ENCODE peak calls at places on chromosomes 6 and 20, in four cellular contexts. N is HepG2, V is WTC11, G is GM12878. A is an unnamed sample.

GRCh38 chr6:33822575-33823395 is 19.0 kb upstream of the MLN start:
- DNase-seq in N (peak), V (peak), G (no peak), A (peak)

GRCh38 chr20:25065625-25066338 is 7.8 kb upstream of the ACSS1 start:
- DNase-seq in N (peak), V (peak), G (peak), A (peak)

GRCh38 chr6:73560853-73561407 is 40.1 kb upstream of the EEF1A1 start:
- DNase-seq in N (no peak), V (no peak), G (peak), A (no peak)

GRCh38 chr6:3309391-3310050 is 50.8 kb downstream of the PSMG4 start:
- DNase-seq in N (no peak), V (no peak), G (no peak), A (no peak)

GRCh38 chr6:43838276-43839036 is 68.4 kb downstream of the VEGFA start:
- DNase-seq in N (peak), V (peak), G (no peak), A (peak)

GRCh38 chr6:103715269-103715668 is 1144.5 kb downstream of the HACE1 start:
- DNase-seq in N (no peak), V (no peak), G (no peak), A (no peak)

GRCh38 chr6:131372535-131372934 is 200.5 kb upstream of the ARG1 start:
- DNase-seq in N (no peak), V (no peak), G (no peak), A (no peak)

GRCh38 chr6:13044390-13044789 is 283.9 kb downstream of the TBC1D7 start:
- DNase-seq in N (peak), V (peak), G (no peak), A (peak)

GRCh38 chr20:49712918-49713778 is 530 bp downstream of the B4GALT5 start:
- DNase-seq in N (no peak), V (peak), G (no peak), A (peak)

GRCh38 chr6:149063443-149063842 is 254.1 kb upstream of the TAB2 start:
- DNase-seq in N (no peak), V (no peak), G (no peak), A (no peak)

GRCh38 chr6:106520711-106521367 is 108.5 kb downstream of the RTN4IP1 start:
- DNase-seq in N (no peak), V (no peak), G (peak), A (peak)

GRCh38 chr20:32987044-32987825 is 17.0 kb downstream of the SUN5 start:
- DNase-seq in N (no peak), V (no peak), G (no peak), A (no peak)

GRCh38 chr6:89655122-89655521 is 16.6 kb upstream of the LYRM2 start:
- DNase-seq in N (no peak), V (no peak), G (no peak), A (no peak)

GRCh38 chr6:39889229-39889628 is 45.0 kb downstream of the MOCS1 start:
- DNase-seq in N (no peak), V (no peak), G (no peak), A (no peak)

GRCh38 chr6:39891976-39892375 is 42.3 kb downstream of the MOCS1 start:
- DNase-seq in N (no peak), V (no peak), G (no peak), A (no peak)

GRCh38 chr6:39893286-39893685 is 41.0 kb downstream of the MOCS1 start:
- DNase-seq in N (no peak), V (no peak), G (no peak), A (no peak)

GRCh38 chr6:39891353-39891752 is 42.9 kb downstream of the MOCS1 start:
- DNase-seq in N (no peak), V (no peak), G (no peak), A (no peak)

DNA sequence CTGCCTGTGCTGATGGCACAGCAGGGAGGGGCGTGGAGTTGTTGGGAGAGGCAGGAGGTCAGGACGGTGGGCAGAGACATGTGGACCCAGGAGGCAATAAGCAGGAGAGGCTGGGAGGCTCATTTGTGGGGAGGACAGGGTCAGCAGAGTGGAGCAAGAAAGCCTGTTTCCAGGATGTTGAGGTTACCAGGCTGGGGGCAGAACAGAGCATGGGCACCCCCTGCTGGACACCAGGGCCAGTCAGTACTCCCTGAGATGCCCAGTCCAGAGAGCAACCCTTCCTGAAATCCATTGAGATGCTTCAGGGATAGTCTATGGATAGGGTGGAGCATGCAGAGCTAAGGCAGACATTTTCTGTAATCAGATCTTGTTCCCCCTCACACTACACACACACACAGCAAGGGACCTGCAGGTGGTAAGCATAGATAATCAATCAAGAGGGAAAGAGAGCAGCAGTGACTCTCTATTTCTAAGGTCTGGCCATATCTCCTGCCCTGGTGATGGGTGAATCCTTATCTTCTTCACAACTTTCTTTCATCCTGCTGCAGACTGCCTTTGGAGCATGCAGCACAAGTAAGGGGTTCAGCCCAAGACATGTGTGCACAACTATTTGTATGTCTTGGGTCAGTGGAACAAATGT is 41.7 kb downstream of the MOCS1 start:
- DNase-seq in N (peak), V (peak), G (peak), A (peak)
- TF ChIP-seq NR2C2 in N (no peak), V (no peak), G (no peak), A (no peak)

DNA sequence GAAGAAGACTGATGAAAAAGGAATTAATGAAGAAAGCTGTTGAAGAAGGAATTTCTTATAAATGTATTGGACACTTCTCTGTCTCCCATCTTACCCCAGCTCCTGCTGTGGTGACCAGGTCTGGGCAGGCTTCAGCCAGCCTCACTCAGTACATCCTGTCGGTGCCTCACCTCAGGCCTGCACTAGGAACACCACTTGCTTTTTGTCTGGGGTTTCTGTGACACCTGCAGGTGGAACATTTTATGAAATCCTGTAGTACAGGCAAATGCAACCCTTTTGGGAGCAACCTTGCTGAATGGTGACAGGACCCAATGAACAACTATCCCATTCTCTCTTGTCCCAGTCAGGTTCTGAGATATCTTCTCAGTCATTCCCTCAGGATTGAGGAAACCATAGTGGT is 129.7 kb downstream of the PRDM13 start:
- DNase-seq in N (no peak), V (peak), G (no peak), A (no peak)
- TF ChIP-seq NR2C2 in N (no peak), V (no peak), G (no peak), A (no peak)

GRCh38 chr6:49606696-49607390 is 29.8 kb downstream of the RHAG start:
- DNase-seq in N (peak), V (no peak), G (peak), A (peak)
- TF ChIP-seq NR2C2 in N (no peak), V (no peak), G (no peak), A (no peak)

GRCh38 chr20:17969884-17970409 is 1.1 kb downstream of the MGME1 start:
- DNase-seq in N (peak), V (no peak), G (no peak), A (peak)
- TF ChIP-seq NR2C2 in N (no peak), V (no peak), G (no peak), A (peak)

GRCh38 chr20:62485062-62485700 is 9.4 kb upstream of the GATA5 start:
- DNase-seq in N (no peak), V (peak), G (no peak), A (peak)
- TF ChIP-seq NR2C2 in N (no peak), V (no peak), G (no peak), A (no peak)

DNA sequence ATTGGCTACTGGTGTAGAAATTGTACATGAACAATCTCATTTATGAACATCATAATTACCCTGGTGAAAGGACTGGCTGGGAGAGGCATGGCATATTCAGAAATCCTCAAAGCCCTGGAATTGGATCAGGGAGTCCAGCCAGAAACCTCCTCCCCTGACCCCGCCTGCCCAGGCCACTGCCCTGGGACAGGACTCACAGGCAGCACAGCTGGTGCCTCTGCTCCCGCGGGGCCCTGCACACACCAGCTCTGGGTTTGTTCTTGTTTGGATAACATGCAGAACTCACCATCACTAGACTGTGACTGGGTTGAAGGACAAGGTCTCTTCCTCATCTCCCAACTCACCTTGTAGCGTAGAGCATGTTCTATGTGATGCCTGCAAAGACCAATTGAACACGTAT is 56.2 kb downstream of the AGPAT4 start:
- DNase-seq in N (no peak), V (no peak), G (no peak), A (no peak)
- TF ChIP-seq NR2C2 in N (no peak), V (no peak), G (no peak), A (no peak)

GRCh38 chr6:134714113-134714512 is 235.8 kb downstream of the ALDH8A1 start:
- DNase-seq in N (no peak), V (no peak), G (no peak), A (no peak)

GRCh38 chr6:134719850-134720249 is 230.1 kb downstream of the ALDH8A1 start:
- DNase-seq in N (no peak), V (no peak), G (no peak), A (no peak)

GRCh38 chr6:134720353-134721094 is 229.4 kb downstream of the ALDH8A1 start:
- DNase-seq in N (no peak), V (no peak), G (no peak), A (no peak)

GRCh38 chr6:134714679-134715078 is 235.2 kb downstream of the ALDH8A1 start:
- DNase-seq in N (no peak), V (no peak), G (no peak), A (peak)
- TF ChIP-seq NR2C2 in N (no peak), V (no peak), G (no peak), A (no peak)

DNA sequence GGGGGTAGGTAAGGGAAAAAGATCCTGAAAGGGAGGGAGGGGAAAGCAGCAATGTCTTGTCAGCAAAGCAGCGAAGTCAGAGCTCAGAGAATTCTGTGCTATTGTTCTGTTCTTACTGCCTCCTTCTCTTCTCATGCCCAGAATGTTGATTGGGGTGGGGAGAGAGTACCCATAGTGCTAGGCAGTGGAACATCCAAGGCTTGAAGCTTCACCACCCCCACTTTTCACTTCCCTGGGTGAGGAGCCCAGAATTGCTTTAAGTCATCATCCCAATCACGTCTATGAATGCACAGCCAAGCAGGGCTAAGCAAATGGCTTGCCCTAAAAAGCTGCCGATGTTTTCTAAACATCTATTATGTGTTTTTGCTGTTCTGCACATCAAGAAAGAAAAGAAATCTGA is 16.5 kb downstream of the REPS1 start:
- DNase-seq in N (no peak), V (no peak), G (no peak), A (no peak)
- TF ChIP-seq NR2C2 in N (no peak), V (no peak), G (no peak), A (no peak)

GRCh38 chr6:145749632-145750031 is 14.3 kb upstream of the EPM2A start:
- DNase-seq in N (peak), V (no peak), G (no peak), A (no peak)
- TF ChIP-seq NR2C2 in N (no peak), V (no peak), G (no peak), A (peak)